ENCODE peak calls at places on chromosomes 4 and X, in eight cellular contexts. O is breast epithelium, W is IMR-90, M is left lung, S is transverse colon, A is testis, Y is body of pancreas, B is lower lobe of right lung. J is an unnamed sample.

GRCh38 chrX:132948648-132949260 is 9.7 kb downstream of the HS6ST2 start:
- DNase-seq in O (no peak), W (no peak), B (no peak), M (no peak), A (no peak), S (no peak), Y (peak; percentile 12), J (peak; percentile 72)

GRCh38 chr4:98932539-98932938 is 3.6 kb upstream of the EIF4E start:
- DNase-seq in W (peak; percentile 69), S (no peak), O (no peak), B (no peak), A (no peak), Y (no peak), M (no peak), J (no peak)

GRCh38 chrX:41590641-41591040 is 98.1 kb upstream of the GPR34 start:
- DNase-seq in A (no peak), M (no peak), S (no peak), W (peak; percentile 39), O (no peak), Y (no peak), B (no peak), J (no peak)

GRCh38 chr4:87353592-87353991 is 30.9 kb upstream of the HSD17B13 start:
- DNase-seq in A (peak; percentile 56), Y (peak; percentile 71), S (no peak), O (no peak), M (no peak), W (peak; percentile 48), B (no peak), J (no peak)

GRCh38 chrX:11837437-11837836 is 79.4 kb downstream of the MSL3 start:
- DNase-seq in B (no peak), M (no peak), W (no peak), S (no peak), Y (no peak), A (no peak), O (no peak), J (no peak)

GRCh38 chr4:7841071-7841470 is 98.6 kb downstream of the AFAP1 start:
- DNase-seq in A (no peak), M (no peak), S (no peak), Y (no peak), W (no peak), B (no peak), O (no peak), J (no peak)

GRCh38 chr4:23889814-23890269 is at the start of gene PPARGC1A:
- DNase-seq in S (peak; percentile 81), A (peak; percentile 85), W (peak; percentile 50), B (peak; percentile 62), M (no peak), Y (peak; percentile 47), O (peak; percentile 39), J (no peak)

GRCh38 chr4:15332377-15332776 is 95.5 kb upstream of the C1QTNF7 start:
- DNase-seq in W (no peak), B (no peak), Y (no peak), A (no peak), M (no peak), O (no peak), S (no peak), J (no peak)

GRCh38 chr4:149838036-149838435 is 22.4 kb upstream of the IQCM start:
- DNase-seq in O (no peak), B (no peak), A (no peak), W (no peak), S (no peak), M (no peak), Y (no peak), J (no peak)

GRCh38 chr4:85571008-85571407 is 96.1 kb downstream of the ARHGAP24 start:
- DNase-seq in Y (no peak), A (no peak), M (no peak), W (no peak), S (no peak), O (no peak), B (no peak), J (no peak)

GRCh38 chrX:68060506-68061205 is 372.6 kb downstream of the OPHN1 start:
- DNase-seq in O (no peak), S (no peak), A (no peak), Y (no peak), B (no peak), W (no peak), M (no peak), J (peak; percentile 45)

GRCh38 chrX:136268051-136269048 is 17.1 kb upstream of the MAP7D3 start:
- DNase-seq in S (peak; percentile 32), O (no peak), Y (peak; percentile 24), W (peak; percentile 50), M (no peak), A (peak; percentile 40), B (no peak), J (peak; percentile 70)

GRCh38 chr4:159178147-159178541 is 75.3 kb downstream of the RAPGEF2 start:
- DNase-seq in S (no peak), A (no peak), O (no peak), W (peak; percentile 44), M (no peak), B (no peak), Y (no peak), J (no peak)

GRCh38 chr4:54783402-54784110 is 125.8 kb downstream of the KIT start:
- DNase-seq in M (no peak), B (no peak), Y (no peak), W (no peak), O (no peak), A (no peak), S (no peak), J (no peak)

GRCh38 chr4:159764343-159764952 is 661.6 kb downstream of the RAPGEF2 start:
- DNase-seq in M (no peak), Y (peak; percentile 33), S (no peak), A (peak; percentile 30), O (no peak), B (no peak), W (no peak), J (peak; percentile 54)

GRCh38 chrX:40040686-40041461 is 56.9 kb downstream of the BCOR start:
- DNase-seq in B (no peak), M (no peak), Y (no peak), A (no peak), W (no peak), O (no peak), S (no peak), J (no peak)

GRCh38 chr4:123505457-123506310 is 109.1 kb downstream of the SPRY1 start:
- DNase-seq in B (peak; percentile 77), O (no peak), S (peak; percentile 37), W (peak; percentile 61), Y (peak; percentile 57), A (peak; percentile 79), M (peak; percentile 88), J (peak; percentile 90)

GRCh38 chrX:133402042-133402453 is 13.2 kb downstream of the GPC4 start:
- DNase-seq in Y (no peak), S (no peak), W (peak; percentile 23), M (no peak), O (no peak), B (no peak), A (no peak), J (no peak)

GRCh38 chr4:170089743-170090666 is at the start of gene AADAT:
- DNase-seq in A (peak; percentile 86), W (peak; percentile 72), M (peak; percentile 89), Y (peak; percentile 76), O (no peak), S (peak; percentile 74), B (peak; percentile 82), J (peak; percentile 70)

GRCh38 chrX:53171356-53171755 is 53.7 kb downstream of the KDM5C start:
- DNase-seq in O (no peak), A (no peak), B (no peak), W (no peak), Y (no peak), M (no peak), S (no peak), J (no peak)

GRCh38 chrX:826448-826847 is 195.9 kb downstream of the SHOX start:
- DNase-seq in M (no peak), S (no peak), W (no peak), B (no peak), A (no peak), O (no peak), Y (no peak), J (no peak)
- H3K4me3 ChIP-seq in M (no peak overlapping the region), S (no peak overlapping the region), W (no peak overlapping the region), B (no peak overlapping the region), A (no peak overlapping the region), O (no peak overlapping the region), Y (no peak overlapping the region), J (no peak overlapping the region)

GRCh38 chr4:53463340-53463739 is 85.9 kb downstream of the FIP1L1 start:
- DNase-seq in W (no peak), B (no peak), Y (peak; percentile 68), S (no peak), A (no peak), M (no peak), O (no peak), J (no peak)
- H3K36me3 ChIP-seq in W (peaks cover 5% of the 10 kb centered on the region), B (peaks cover 32% of the 10 kb centered on the region), Y (no peaks in the 10 kb centered on the region), S (no peaks in the 10 kb centered on the region), A (no peaks in the 10 kb centered on the region), M (peaks cover 49% of the 10 kb centered on the region), O (peaks cover 16% of the 10 kb centered on the region), J (peaks cover 9% of the 10 kb centered on the region)

GRCh38 chrX:10049246-10049645 is 82.1 kb downstream of the CLDN34 start:
- DNase-seq in A (no peak), Y (no peak), W (peak; percentile 4), M (no peak), B (no peak), S (no peak), O (no peak), J (no peak)

GRCh38 chrX:10048695-10049094 is 81.5 kb downstream of the CLDN34 start:
- DNase-seq in Y (peak; percentile 17), B (peak; percentile 61), A (no peak), W (no peak), S (no peak), O (no peak), M (no peak), J (no peak)

GRCh38 chrX:10048076-10048475 is 80.9 kb downstream of the CLDN34 start:
- DNase-seq in O (no peak), M (no peak), Y (no peak), B (no peak), W (no peak), S (no peak), A (no peak), J (no peak)

GRCh38 chrX:10047133-10047532 is 80.0 kb downstream of the CLDN34 start:
- DNase-seq in B (no peak), O (no peak), Y (no peak), W (no peak), S (no peak), A (no peak), M (no peak), J (no peak)

GRCh38 chrX:10047631-10048030 is 80.5 kb downstream of the CLDN34 start:
- DNase-seq in B (no peak), Y (no peak), S (no peak), A (no peak), W (no peak), M (no peak), O (peak; percentile 39), J (no peak)
- H3K4me1 ChIP-seq in B (peaks cover 39% of the 10 kb centered on the region), Y (peaks cover 23% of the 10 kb centered on the region), S (peaks cover 6% of the 10 kb centered on the region), A (peaks cover 17% of the 10 kb centered on the region), W (peaks cover 8% of the 10 kb centered on the region), M (peaks cover 6% of the 10 kb centered on the region), O (no peaks in the 10 kb centered on the region), J (peaks cover 4% of the 10 kb centered on the region)

DNA sequence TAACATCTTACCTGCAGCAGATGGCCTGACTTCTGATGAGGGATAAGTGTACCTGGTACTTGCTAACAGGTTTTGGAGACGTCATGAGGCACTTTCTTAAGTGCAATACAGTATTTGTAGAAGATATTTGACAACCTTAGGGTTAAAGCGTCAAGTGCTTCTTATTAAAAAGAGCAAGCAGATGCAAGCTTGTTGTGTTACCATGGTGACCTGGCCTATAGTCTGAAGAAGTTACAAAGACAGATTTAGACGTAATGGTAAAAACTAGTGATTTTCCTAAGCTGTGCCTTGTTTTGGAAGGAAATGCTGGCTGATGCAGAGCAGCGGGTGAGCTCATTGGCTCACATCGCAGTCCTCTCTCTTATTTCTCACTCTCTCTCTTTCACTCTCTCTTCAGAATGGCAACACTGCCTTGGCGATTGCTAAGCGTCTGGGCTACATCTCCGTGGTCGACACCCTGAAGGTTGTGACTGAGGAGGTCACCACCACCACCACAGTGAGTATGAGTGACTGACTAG is 243.6 kb downstream of the ANK2 start:
- DNase-seq in S (no peak), B (no peak), Y (no peak), M (no peak), O (no peak), W (peak; percentile 68), A (no peak), J (peak; percentile 30)
- H3K4me3 ChIP-seq in S (no peak overlapping the region), B (peak overlapping the region; percentile 32), Y (no peak overlapping the region), M (peak overlapping the region; percentile 4), O (peak overlapping the region; percentile 19), W (no peak overlapping the region), A (no peak overlapping the region), J (no peak overlapping the region)